ENCODE peak calls at places on chromosomes 6 and 20, in eight cellular contexts. Z, W, C, D, K, P, Q and F are unnamed samples.

GRCh38 chr6:149834513-149835481 is 29.4 kb downstream of the LRP11 start:
- DNase-seq in Q (no peak), C (peak), P (peak), K (peak), Z (peak), D (no peak), W (peak), F (peak)

GRCh38 chr20:40892642-40893041 is 136.0 kb upstream of the TOP1 start:
- DNase-seq in Q (no peak), D (no peak), K (no peak), P (no peak), C (no peak), Z (no peak), W (no peak), F (no peak)

GRCh38 chr20:50590348-50590664 is 80.1 kb downstream of the PTPN1 start:
- DNase-seq in K (peak), Z (no peak), W (no peak), Q (no peak), P (no peak), C (no peak), D (no peak), F (no peak)

GRCh38 chr6:150417899-150418824 is 49.4 kb downstream of the IYD start:
- DNase-seq in C (no peak), P (no peak), D (no peak), Q (no peak), Z (peak), W (peak), K (peak), F (peak)

GRCh38 chr20:52824494-52825216 is 147.5 kb upstream of the TSHZ2 start:
- DNase-seq in P (no peak), Q (no peak), K (no peak), W (no peak), D (no peak), C (no peak), Z (no peak), F (no peak)

GRCh38 chr6:145034664-145035063 is 700.7 kb downstream of the EPM2A start:
- DNase-seq in Z (no peak), P (no peak), D (no peak), Q (no peak), K (no peak), C (no peak), W (no peak), F (no peak)

GRCh38 chr20:46210672-46211330 is 92.7 kb downstream of the CD40 start:
- DNase-seq in W (no peak), K (no peak), Q (no peak), P (no peak), C (no peak), Z (no peak), D (no peak), F (no peak)

GRCh38 chr6:111524252-111524651 is 41.2 kb upstream of the REV3L start:
- DNase-seq in D (no peak), K (no peak), W (no peak), Q (no peak), Z (no peak), C (no peak), P (no peak), F (peak)

GRCh38 chr20:38601216-38602184 is at the start of gene ARHGAP40:
- DNase-seq in P (no peak), C (no peak), W (no peak), K (no peak), Q (no peak), Z (no peak), D (no peak), F (peak)

GRCh38 chr20:5180933-5181332 is 54.1 kb downstream of the CDS2 start:
- DNase-seq in C (no peak), P (no peak), Z (no peak), Q (no peak), K (no peak), D (no peak), W (no peak), F (no peak)

GRCh38 chr20:13212750-13213149 is 8.3 kb upstream of the ISM1 start:
- DNase-seq in D (no peak), K (no peak), W (no peak), Z (no peak), C (no peak), Q (no peak), P (no peak), F (no peak)

GRCh38 chr6:9136141-9136865 is 701.0 kb upstream of the SLC35B3 start:
- DNase-seq in P (no peak), C (no peak), Z (no peak), W (no peak), D (no peak), K (no peak), Q (no peak), F (no peak)